ENCODE peak calls at places on chromosomes 6 and 20, in eight cellular contexts. I is NAMALWA; F is stimulated activated naive B cell treated with anti-CD40 and anti-IgM and Interleukin-4, amounts not matched to agents 10 μg/mL and 1 μg/mL and 100 μg/mL, for 72 hours; T is stimulated activated CD4-positive, alpha-beta T cell treated with anti-CD3 and anti-CD28 coated beads, Interleukin-2, amount 100 ng/mL, for 48 hours; J is T-cell; K is CD8-positive, alpha-beta T cell; X is NCI-H69; Q is SJSA1. U is an unnamed sample.

GRCh38 chr6:13914346-13914745 is 10.4 kb upstream of the RNF182 start:
- DNase-seq in I (no peak), F (no peak), T (no peak), J (no peak), K (no peak), X (peak; percentile 94), Q (no peak), U (no peak)

GRCh38 chr6:30681696-30682180 is 4.7 kb downstream of the PPP1R18 start:
- DNase-seq in I (peak; percentile 31), F (no peak), T (no peak), J (no peak), K (no peak), X (no peak), Q (no peak), U (peak; percentile 18)

GRCh38 chr6:151058021-151058733 is 181.6 kb upstream of the AKAP12 start:
- DNase-seq in I (no peak), F (no peak), T (no peak), J (no peak), K (no peak), X (peak; percentile 83), Q (no peak), U (no peak)

GRCh38 chr6:114007451-114007953 is 36.6 kb upstream of the HDAC2 start:
- DNase-seq in I (no peak), F (no peak), T (no peak), J (no peak), K (no peak), X (no peak), Q (peak; percentile 80), U (peak; percentile 10)

GRCh38 chr6:56148488-56149190 is 98.7 kb downstream of the COL21A1 start:
- DNase-seq in I (no peak), F (no peak), T (no peak), J (no peak), K (no peak), X (no peak), Q (no peak), U (no peak)

GRCh38 chr20:61256819-61257218 is 4.8 kb downstream of the CDH4 start:
- DNase-seq in I (no peak), F (no peak), T (no peak), J (no peak), K (no peak), X (no peak), Q (no peak), U (no peak)

GRCh38 chr6:14074723-14075503 is 42.7 kb upstream of the CD83 start:
- DNase-seq in I (peak; percentile 62), F (no peak), T (no peak), J (no peak), K (no peak), X (peak; percentile 34), Q (peak; percentile 55), U (peak; percentile 50)

GRCh38 chr20:24968278-24968677 is 19.2 kb downstream of the CST7 start:
- DNase-seq in I (no peak), F (no peak), T (no peak), J (no peak), K (no peak), X (peak; percentile 73), Q (no peak), U (no peak)

GRCh38 chr20:588476-588875 is 21.6 kb downstream of the TCF15 start:
- DNase-seq in I (no peak), F (no peak), T (no peak), J (no peak), K (no peak), X (no peak), Q (no peak), U (no peak)

GRCh38 chr20:53828673-53829085 is 235.0 kb upstream of the ZNF217 start:
- DNase-seq in I (no peak), F (no peak), T (no peak), J (no peak), K (no peak), X (no peak), Q (peak; percentile 96), U (no peak)

GRCh38 chr6:137759624-137760023 is 107.4 kb upstream of the TNFAIP3 start:
- DNase-seq in I (no peak), F (no peak), T (no peak), J (no peak), K (no peak), X (no peak), Q (no peak), U (no peak)

GRCh38 chr20:40768105-40768504 is 79.1 kb upstream of the MAFB start:
- DNase-seq in I (no peak), F (no peak), T (no peak), J (no peak), K (no peak), X (no peak), Q (no peak), U (no peak)

GRCh38 chr6:156791261-156791850 is 14.2 kb downstream of the ARID1B start:
- DNase-seq in I (peak; percentile 95), F (peak; percentile 62), T (peak; percentile 19), J (no peak), K (no peak), X (peak; percentile 99), Q (no peak), U (no peak)

GRCh38 chr6:109081516-109081915 is 13.1 kb downstream of the SESN1 start:
- DNase-seq in I (peak; percentile 39), F (no peak), T (no peak), J (no peak), K (no peak), X (peak; percentile 71), Q (no peak), U (no peak)

GRCh38 chr20:63885264-63886053 is 9.5 kb upstream of the DNAJC5 start:
- DNase-seq in I (no peak), F (no peak), T (no peak), J (no peak), K (no peak), X (no peak), Q (no peak), U (no peak)